ENCODE peak calls at places on chromosomes 13 and 19, in ten cellular contexts. W is PC-9; K is tibial artery; E is Peyer's patch; I is cardiac muscle cell; D is dorsolateral prefrontal cortex; C is CD4-positive, CD25-positive, alpha-beta regulatory T cell; N is heart right ventricle; G is CD4-positive, alpha-beta T cell; V is spleen. A is an unnamed sample.

GRCh38 chr19:36203293-36203692 is 11.2 kb downstream of the ZNF565 start:
- DNase-seq in G (no peak), E (no peak), I (no peak), N (no peak), C (no peak), W (no peak), D (no peak), K (no peak), V (no peak), A (no peak)

GRCh38 chr13:102686024-102686423 is 8.8 kb downstream of the METTL21C start:
- DNase-seq in G (no peak), K (no peak), D (no peak), W (no peak), I (no peak), E (no peak), V (no peak), C (peak), N (no peak), A (no peak)

GRCh38 chr19:7337380-7338194 is 11.2 kb upstream of the ARHGEF18 start:
- DNase-seq in K (peak), D (no peak), W (no peak), G (no peak), N (no peak), V (peak), C (peak), E (no peak), I (no peak), A (no peak)

GRCh38 chr19:3132971-3133792 is 2.7 kb upstream of the GNA15 start:
- DNase-seq in V (no peak), W (peak), D (no peak), N (no peak), C (peak), G (peak), E (peak), I (peak), K (peak), A (no peak)

GRCh38 chr19:604355-604754 is 14.7 kb downstream of the HCN2 start:
- DNase-seq in I (no peak), N (no peak), G (peak), C (no peak), V (no peak), W (no peak), K (no peak), E (no peak), D (no peak), A (no peak)

GRCh38 chr13:30584332-30584731 is 33.4 kb upstream of the USPL1 start:
- DNase-seq in W (no peak), V (no peak), E (no peak), G (no peak), C (no peak), K (no peak), N (no peak), D (no peak), I (no peak), A (no peak)

GRCh38 chr13:76189882-76190519 is 553.9 kb downstream of the LMO7 start:
- DNase-seq in K (no peak), V (peak), E (peak), N (no peak), G (no peak), I (no peak), C (no peak), W (no peak), D (no peak), A (no peak)

GRCh38 chr19:34982275-34982674 is 17.8 kb upstream of the GRAMD1A start:
- DNase-seq in V (no peak), E (no peak), I (no peak), N (no peak), C (no peak), K (no peak), D (no peak), G (no peak), W (no peak), A (no peak)

GRCh38 chr19:4724252-4724514 is 541 bp upstream of the DPP9 start:
- DNase-seq in D (no peak), V (no peak), C (no peak), I (no peak), K (no peak), E (no peak), G (no peak), W (no peak), N (peak), A (no peak)

GRCh38 chr19:15122331-15123030 is 15.3 kb downstream of the SYDE1 start:
- DNase-seq in E (no peak), V (no peak), I (no peak), D (no peak), K (no peak), W (no peak), G (no peak), N (no peak), C (no peak), A (no peak)

GRCh38 chr13:20174656-20175405 is 14.0 kb upstream of the GJA3 start:
- DNase-seq in K (peak), N (peak), E (peak), V (no peak), G (no peak), D (no peak), I (peak), W (peak), C (peak), A (no peak)

GRCh38 chr19:2462635-2463421 is 6.1 kb upstream of the LMNB2 start:
- DNase-seq in W (peak), G (no peak), E (peak), K (peak), I (peak), C (no peak), D (peak), V (peak), N (peak), A (peak)

GRCh38 chr19:40610396-40611064 is 9.4 kb downstream of the LTBP4 start:
- DNase-seq in E (peak), C (peak), N (peak), V (peak), I (no peak), G (peak), W (no peak), K (peak), D (no peak), A (peak)

GRCh38 chr13:57820924-57821323 is 189.4 kb downstream of the PCDH17 start:
- DNase-seq in N (no peak), E (no peak), C (no peak), W (no peak), V (no peak), K (no peak), G (no peak), I (no peak), D (no peak), A (no peak)

GRCh38 chr19:16851031-16851712 is 22.0 kb downstream of the SIN3B start:
- DNase-seq in N (no peak), G (no peak), K (no peak), W (no peak), C (no peak), E (no peak), V (no peak), D (no peak), I (no peak), A (no peak)

GRCh38 chr13:21657538-21657937 is 13.3 kb upstream of the FGF9 start:
- DNase-seq in I (peak), K (no peak), N (no peak), C (no peak), E (no peak), W (no peak), V (no peak), D (no peak), G (no peak), A (no peak)

GRCh38 chr19:36686365-36687213 is 823 bp upstream of the ZNF567 start:
- DNase-seq in D (peak), W (no peak), C (no peak), V (no peak), I (peak), E (no peak), G (no peak), N (peak), K (peak), A (no peak)

GRCh38 chr13:99316657-99317244 is 9.6 kb upstream of the GPR183 start:
- DNase-seq in W (no peak), V (no peak), I (no peak), E (no peak), G (no peak), D (no peak), K (no peak), C (no peak), N (no peak), A (no peak)

GRCh38 chr19:18391509-18392075 is 5.6 kb downstream of the GDF15 start:
- DNase-seq in D (no peak), V (no peak), C (no peak), N (no peak), W (no peak), G (no peak), I (no peak), K (no peak), E (no peak), A (no peak)
- H3K27ac ChIP-seq in D (no peak), V (no peak), C (no peak), N (no peak), W (no peak), G (no peak), I (no peak), K (no peak), E (no peak), A (no peak)

DNA sequence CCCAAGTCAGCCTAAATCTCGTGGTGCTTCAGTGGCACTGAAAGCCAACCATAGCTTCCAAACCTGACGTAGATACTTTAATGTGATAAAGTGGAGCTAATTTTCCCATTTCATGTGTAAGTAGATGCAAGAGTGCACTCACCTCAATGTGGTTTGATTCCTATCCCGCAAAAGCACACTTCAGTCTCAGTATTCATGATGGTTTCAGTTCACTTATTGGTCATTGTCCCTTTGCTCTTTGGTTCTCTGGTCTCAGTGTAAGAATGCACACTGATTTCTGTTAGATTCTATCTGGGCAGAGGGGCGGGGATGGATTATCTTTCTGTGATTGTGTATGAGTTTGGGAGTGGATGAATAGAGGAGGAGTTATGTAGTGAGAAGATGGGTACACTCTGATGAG is 340.6 kb downstream of the KCNRG start:
- DNase-seq in K (no peak), I (no peak), D (no peak), G (no peak), C (no peak), V (no peak), W (no peak), E (no peak), N (no peak), A (no peak)
- H3K27ac ChIP-seq in K (no peak), I (no peak), D (no peak), G (no peak), C (no peak), V (no peak), W (no peak), E (no peak), N (no peak), A (no peak)

GRCh38 chr13:23621316-23621645 is 51.1 kb downstream of the TNFRSF19 start:
- DNase-seq in V (no peak), I (no peak), K (no peak), W (no peak), E (no peak), D (no peak), N (no peak), G (no peak), C (no peak), A (no peak)
- H3K27ac ChIP-seq in V (no peak), I (peak), K (no peak), W (no peak), E (no peak), D (no peak), N (peak), G (no peak), C (no peak), A (no peak)

GRCh38 chr19:46224773-46225172 is 4.8 kb upstream of the IGFL1 start:
- DNase-seq in C (no peak), I (no peak), G (no peak), D (no peak), V (no peak), K (no peak), W (peak), E (no peak), N (no peak), A (no peak)

GRCh38 chr19:46220038-46220615 is 9.4 kb upstream of the IGFL1 start:
- DNase-seq in G (no peak), C (no peak), V (no peak), N (no peak), W (no peak), D (no peak), E (no peak), K (no peak), I (no peak), A (no peak)

GRCh38 chr19:46221152-46221551 is 8.4 kb upstream of the IGFL1 start:
- DNase-seq in K (no peak), G (no peak), C (no peak), W (no peak), V (no peak), E (no peak), N (no peak), I (no peak), D (no peak), A (no peak)

GRCh38 chr19:46225558-46226004 is 4.0 kb upstream of the IGFL1 start:
- DNase-seq in C (peak), D (no peak), V (no peak), E (no peak), I (peak), G (no peak), K (no peak), W (no peak), N (no peak), A (no peak)

GRCh38 chr19:46221981-46222610 is 7.4 kb upstream of the IGFL1 start:
- DNase-seq in V (no peak), C (no peak), G (no peak), N (peak), D (no peak), K (peak), W (peak), E (no peak), I (peak), A (no peak)
- H3K27ac ChIP-seq in V (no peak), C (no peak), G (no peak), N (no peak), D (no peak), K (no peak), W (peak), E (no peak), I (no peak), A (no peak)

GRCh38 chr19:50377517-50377916 is 1.3 kb downstream of the NR1H2 start:
- DNase-seq in N (no peak), K (no peak), E (no peak), W (no peak), G (no peak), I (no peak), V (peak), C (no peak), D (no peak), A (no peak)
- H3K27ac ChIP-seq in N (no peak), K (peak), E (peak), W (no peak), G (no peak), I (no peak), V (no peak), C (peak), D (no peak), A (no peak)

GRCh38 chr19:29812080-29812880 is 489 bp downstream of the CCNE1 start:
- DNase-seq in E (peak), D (no peak), K (peak), V (peak), G (no peak), I (no peak), N (no peak), W (no peak), C (no peak), A (no peak)

GRCh38 chr19:29812881-29813275 is 1.1 kb downstream of the CCNE1 start:
- DNase-seq in N (no peak), V (peak), C (no peak), I (no peak), E (no peak), D (no peak), W (no peak), K (no peak), G (no peak), A (no peak)

GRCh38 chr19:29813665-29814064 is 1.9 kb downstream of the CCNE1 start:
- DNase-seq in N (no peak), C (no peak), E (no peak), K (peak), V (peak), W (no peak), D (no peak), I (no peak), G (no peak), A (no peak)

GRCh38 chr19:29817316-29817715 is 5.5 kb downstream of the CCNE1 start:
- DNase-seq in D (no peak), K (no peak), C (no peak), E (no peak), W (no peak), N (no peak), V (no peak), I (peak), G (no peak), A (no peak)

DNA sequence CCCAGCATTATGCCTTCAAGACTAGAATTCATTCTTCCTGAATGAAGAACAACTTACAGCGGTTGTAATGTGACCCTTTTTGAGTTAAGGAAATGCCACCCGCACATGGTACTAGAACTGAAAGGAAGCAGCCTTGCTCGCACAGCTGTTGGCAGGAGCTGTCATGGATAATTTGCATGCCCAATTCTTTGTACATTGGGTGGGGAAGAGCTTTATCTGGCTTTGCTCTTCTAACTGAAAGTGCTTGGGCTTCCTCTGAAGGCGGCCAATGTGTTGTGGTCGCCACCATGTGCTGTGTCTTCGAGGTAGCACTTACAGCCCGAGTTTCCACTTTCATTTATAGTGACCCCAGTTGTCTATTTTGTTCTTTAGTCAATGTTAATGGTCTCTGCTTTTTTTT is 3.4 kb downstream of the CCNE1 start:
- DNase-seq in W (no peak), E (no peak), V (peak), N (no peak), I (no peak), K (no peak), D (no peak), G (no peak), C (peak), A (no peak)
- H3K27ac ChIP-seq in W (no peak), E (no peak), V (no peak), N (no peak), I (no peak), K (no peak), D (no peak), G (no peak), C (no peak), A (no peak)

GRCh38 chr19:6278740-6279619 is 795 bp downstream of the MLLT1 start:
- DNase-seq in C (peak), V (no peak), N (no peak), E (no peak), D (no peak), G (no peak), I (no peak), K (no peak), W (peak), A (no peak)
- H3K27ac ChIP-seq in C (peak), V (no peak), N (peak), E (peak), D (peak), G (peak), I (peak), K (peak), W (no peak), A (peak)